ENCODE peak calls at places on chromosome 22, in four cellular contexts. B is endothelial cell, A is heart right ventricle, H is body of pancreas. M is an unnamed sample.

GRCh38 chr22:25546751-25547150 is 17.7 kb upstream of the GRK3 start:
- DNase-seq in B (no peak), A (no peak), H (peak), M (no peak)

GRCh38 chr22:39664485-39665200 is 94.1 kb downstream of the CACNA1I start:
- DNase-seq in B (peak), A (no peak), H (peak), M (no peak)

GRCh38 chr22:19150482-19151328 is 613 bp upstream of the GSC2 start:
- DNase-seq in B (no peak), A (no peak), H (no peak), M (no peak)

GRCh38 chr22:44702479-44703219 is 645 bp downstream of the PRR5 start:
- DNase-seq in B (peak), A (no peak), H (peak), M (peak)

GRCh38 chr22:49786976-49787843 is 40.5 kb downstream of the BRD1 start:
- DNase-seq in B (no peak), A (no peak), H (no peak), M (no peak)

GRCh38 chr22:19576460-19577421 is 52.5 kb upstream of the CLDN5 start:
- DNase-seq in B (no peak), A (peak), H (no peak), M (peak)

GRCh38 chr22:24727218-24727851 is 47.2 kb downstream of the PIWIL3 start:
- DNase-seq in B (no peak), A (peak), H (peak), M (peak)

GRCh38 chr22:50422961-50423815 is 51.6 kb downstream of the SBF1 start:
- DNase-seq in B (no peak), A (no peak), H (no peak), M (no peak)

GRCh38 chr22:38921126-38921525 is 36.3 kb upstream of the APOBEC3A start:
- DNase-seq in B (no peak), A (no peak), H (peak), M (peak)

DNA sequence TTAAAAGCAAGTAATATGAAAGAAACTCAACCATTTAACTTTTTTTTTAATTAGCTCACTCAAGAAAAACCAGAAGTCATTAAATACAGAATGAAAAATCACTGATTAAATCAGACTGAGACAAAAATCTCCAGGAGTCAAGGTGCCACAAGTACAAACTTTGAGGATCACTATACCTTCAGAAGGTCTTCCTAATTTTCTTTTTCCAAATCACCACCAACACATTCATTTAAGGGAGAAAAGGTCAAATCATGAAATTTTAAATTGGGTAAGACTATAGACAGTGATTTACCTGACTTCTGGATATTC is 32.3 kb downstream of the PITPNB start:
- DNase-seq in B (no peak), A (no peak), H (no peak), M (peak)
- TF ChIP-seq CTCF in B (peak), A (no peak), H (no peak), M (no peak)

DNA sequence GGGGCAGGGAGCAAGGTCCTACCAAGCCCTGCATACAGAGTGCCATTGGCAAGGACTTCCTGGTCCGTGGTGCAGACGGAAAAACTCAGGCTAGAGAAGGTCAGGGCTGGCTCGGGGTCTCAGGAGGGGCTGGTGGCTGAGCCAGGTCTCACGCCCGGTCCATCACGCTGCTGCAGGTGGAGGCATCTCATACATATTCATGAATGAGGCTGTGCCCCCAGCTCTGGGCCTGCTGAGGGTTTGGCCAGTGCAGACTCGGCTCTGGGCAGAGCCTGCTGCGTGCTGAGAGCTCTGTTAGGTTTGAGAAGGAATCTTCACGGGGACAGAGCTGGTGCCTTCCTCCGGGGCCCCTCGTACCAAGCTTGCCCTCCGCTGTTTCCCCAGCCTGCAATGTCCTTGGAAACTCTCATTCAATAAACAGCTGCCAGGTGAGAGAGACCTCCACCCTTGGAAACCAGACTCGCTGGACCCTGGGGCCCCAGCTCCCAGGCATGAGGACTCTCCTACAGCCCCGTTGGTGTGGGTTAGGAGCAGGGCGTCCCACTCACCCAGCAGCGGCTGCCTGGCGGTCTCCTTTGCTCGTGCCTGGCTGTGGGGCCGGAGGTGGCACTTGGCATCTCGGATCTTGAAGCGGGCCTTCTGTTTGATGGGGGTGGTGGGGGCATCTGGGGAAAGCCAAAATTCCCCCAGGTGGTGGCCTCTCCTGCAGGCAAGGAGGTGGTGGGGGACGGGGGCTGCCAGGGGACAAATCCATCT is 33.9 kb upstream of the TTLL12 start:
- DNase-seq in B (no peak), A (no peak), H (no peak), M (no peak)
- TF ChIP-seq CTCF in B (no peak), A (no peak), H (no peak), M (no peak)

GRCh38 chr22:37552560-37553163 is 7.6 kb upstream of the CDC42EP1 start:
- DNase-seq in B (peak), A (peak), H (peak), M (peak)

GRCh38 chr22:37547249-37547741 is 13.0 kb upstream of the CDC42EP1 start:
- DNase-seq in B (no peak), A (no peak), H (no peak), M (no peak)

GRCh38 chr22:37551981-37552380 is 8.3 kb upstream of the CDC42EP1 start:
- DNase-seq in B (no peak), A (no peak), H (no peak), M (no peak)

GRCh38 chr22:37546436-37547248 is 13.6 kb upstream of the CDC42EP1 start:
- DNase-seq in B (no peak), A (peak), H (peak), M (peak)

GRCh38 chr22:37549704-37550059 is 10.6 kb upstream of the CDC42EP1 start:
- DNase-seq in B (no peak), A (no peak), H (peak), M (peak)
- TF ChIP-seq CTCF in B (no peak), A (peak), H (peak), M (no peak)

DNA sequence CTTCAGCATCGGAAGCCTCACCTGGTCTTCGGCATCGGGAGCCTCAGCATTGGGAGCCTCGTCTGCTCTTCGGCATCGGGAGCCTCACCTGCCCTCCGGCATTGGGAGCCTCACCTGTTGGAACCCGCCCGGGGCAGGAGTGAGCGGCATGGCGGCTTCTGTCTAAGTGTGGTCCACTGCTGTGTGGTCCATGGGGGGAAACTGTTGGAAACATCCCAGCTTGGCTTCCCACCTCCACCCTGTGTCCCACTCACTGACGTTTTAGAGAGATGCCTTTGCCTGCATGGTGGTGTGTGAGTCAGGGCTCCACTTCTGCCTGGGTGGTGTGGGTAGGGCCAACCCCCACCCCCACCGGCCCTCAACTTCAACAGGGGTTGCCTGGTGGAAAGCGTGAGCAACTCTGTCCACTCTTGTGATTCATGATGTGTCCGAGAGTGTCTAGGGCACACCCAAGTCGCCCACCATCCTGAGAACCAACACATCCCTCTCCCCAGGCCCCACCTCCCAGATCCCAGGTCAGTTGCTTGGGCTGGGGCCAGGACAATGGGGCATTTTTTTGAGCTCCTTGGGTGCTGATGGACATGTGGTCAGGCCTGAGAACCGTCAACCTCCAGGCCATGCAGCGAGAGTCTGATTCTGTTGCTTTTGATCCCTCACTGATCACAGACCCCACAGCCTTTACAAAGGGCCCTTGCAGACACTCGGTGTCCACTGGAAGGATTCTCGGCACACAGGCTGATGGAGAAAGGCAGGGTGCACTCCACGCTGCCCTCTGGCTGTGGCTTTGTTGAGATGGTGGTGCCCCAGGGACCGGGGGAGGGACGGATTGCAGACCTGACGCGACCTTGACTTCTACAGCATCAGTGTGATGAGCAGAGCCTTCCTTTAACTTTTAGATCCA is 406.7 kb downstream of the TBC1D22A start:
- DNase-seq in B (no peak), A (no peak), H (peak), M (no peak)
- TF ChIP-seq CTCF in B (no peak), A (peak), H (no peak), M (peak)

DNA sequence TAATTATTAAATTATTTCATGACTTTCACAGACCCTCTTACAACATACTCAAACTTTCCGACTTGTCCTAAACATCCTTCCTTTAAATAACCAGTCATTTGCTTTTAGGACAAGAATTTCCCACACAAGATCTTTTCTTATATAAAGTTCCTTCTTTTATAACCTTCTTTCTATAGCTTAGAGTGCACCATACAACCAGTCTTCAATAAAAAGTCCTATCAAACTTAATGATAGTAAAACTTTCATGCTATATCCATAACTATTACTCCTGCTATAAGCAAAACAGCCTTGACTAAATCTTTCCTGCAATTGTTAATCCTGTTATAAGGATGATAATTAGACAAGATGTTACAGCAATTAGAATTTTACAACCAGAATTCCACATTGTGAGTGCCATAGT is 47.4 kb downstream of the ZNF280B start:
- DNase-seq in B (no peak), A (no peak), H (no peak), M (no peak)
- TF ChIP-seq CTCF in B (peak), A (no peak), H (no peak), M (no peak)

GRCh38 chr22:30637701-30638114 is 2.1 kb downstream of the SLC35E4 start:
- DNase-seq in B (no peak), A (no peak), H (no peak), M (no peak)

GRCh38 chr22:30636226-30637077 is 871 bp downstream of the SLC35E4 start:
- DNase-seq in B (peak), A (no peak), H (peak), M (peak)

GRCh38 chr22:30634477-30635233 is 926 bp upstream of the SLC35E4 start:
- DNase-seq in B (peak), A (peak), H (peak), M (peak)

GRCh38 chr22:30640361-30640760 is 4.8 kb downstream of the SLC35E4 start:
- DNase-seq in B (no peak), A (no peak), H (no peak), M (no peak)

GRCh38 chr22:30635273-30636225 is at the start of gene SLC35E4:
- DNase-seq in B (peak), A (peak), H (peak), M (peak)
- TF ChIP-seq CTCF in B (no peak), A (peak), H (no peak), M (no peak)

GRCh38 chr22:32574957-32575893 is 100.6 kb downstream of the FBXO7 start:
- DNase-seq in B (no peak), A (no peak), H (no peak), M (no peak)

GRCh38 chr22:32574397-32574796 is 99.8 kb downstream of the FBXO7 start:
- DNase-seq in B (no peak), A (no peak), H (no peak), M (peak)

GRCh38 chr22:32572741-32573140 is 98.1 kb downstream of the FBXO7 start:
- DNase-seq in B (no peak), A (no peak), H (no peak), M (no peak)

GRCh38 chr22:32573991-32574390 is 99.4 kb downstream of the FBXO7 start:
- DNase-seq in B (no peak), A (no peak), H (no peak), M (no peak)

DNA sequence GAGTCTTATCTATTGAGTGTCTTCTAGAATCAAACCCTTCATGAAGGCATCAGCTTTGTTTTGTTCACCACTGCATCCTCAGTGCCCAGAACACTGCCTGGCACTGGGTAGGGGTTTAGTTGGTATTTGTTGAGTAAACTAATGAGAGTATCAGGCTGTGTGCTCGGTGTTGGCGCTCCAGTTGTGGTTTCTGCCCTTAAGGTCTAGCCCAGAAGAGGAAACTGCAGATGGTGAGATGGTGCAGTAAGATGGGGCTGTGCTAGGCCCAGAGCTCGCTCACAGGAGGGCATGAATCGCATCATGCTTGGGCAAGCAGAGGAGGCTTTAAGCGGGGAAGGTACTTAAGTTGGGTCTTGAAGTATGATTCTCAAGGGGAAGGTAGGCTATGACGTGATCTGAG is 97.2 kb downstream of the FBXO7 start:
- DNase-seq in B (no peak), A (no peak), H (no peak), M (no peak)
- TF ChIP-seq CTCF in B (no peak), A (no peak), H (no peak), M (no peak)

M was measured in MCF 10A.